ENCODE peak calls at places on chromosome 4, in eight cellular contexts. S is AG10803, X is AG09309, L is thoracic aorta, B is transverse colon, Z is epithelial cell of esophagus, M is stomach, R is fibroblast of the aortic adventitia. N is an unnamed sample.

GRCh38 chr4:23084559-23085248 is 392.0 kb downstream of the GBA3 start:
- DNase-seq in L (no peak), M (no peak), B (no peak), X (no peak), S (no peak), Z (no peak), R (no peak), N (no peak)

GRCh38 chr4:37892641-37893040 is 1.8 kb downstream of the TBC1D1 start:
- DNase-seq in Z (no peak), B (peak; percentile 38), X (no peak), M (no peak), S (no peak), L (no peak), R (no peak), N (no peak)

GRCh38 chr4:70759627-70760026 is 37.9 kb downstream of the RUFY3 start:
- DNase-seq in S (no peak), L (no peak), R (peak; percentile 27), M (no peak), Z (no peak), B (no peak), X (no peak), N (no peak)

GRCh38 chr4:184196730-184197355 is 20.8 kb downstream of the ENPP6 start:
- DNase-seq in M (no peak), L (no peak), R (peak; percentile 10), Z (peak; percentile 1), B (no peak), X (no peak), S (no peak), N (no peak)

GRCh38 chr4:29581469-29581868 is 1138.7 kb upstream of the PCDH7 start:
- DNase-seq in R (peak; percentile 3), Z (no peak), S (no peak), L (no peak), X (peak; percentile 14), B (no peak), M (no peak), N (no peak)

GRCh38 chr4:138665851-138666250 is 349.7 kb upstream of the NOCT start:
- DNase-seq in R (no peak), X (no peak), B (no peak), M (no peak), S (no peak), L (no peak), Z (no peak), N (no peak)

GRCh38 chr4:30754021-30754420 is 33.9 kb downstream of the PCDH7 start:
- DNase-seq in R (peak; percentile 31), S (no peak), Z (peak; percentile 81), M (no peak), L (no peak), X (no peak), B (no peak), N (no peak)

GRCh38 chr4:127151941-127152340 is 480.8 kb upstream of the INTU start:
- DNase-seq in R (no peak), Z (no peak), S (peak; percentile 53), M (no peak), B (no peak), X (no peak), L (no peak), N (no peak)

GRCh38 chr4:101019941-101020401 is 327.4 kb downstream of the PPP3CA start:
- DNase-seq in X (no peak), B (no peak), R (no peak), S (no peak), L (no peak), Z (peak; percentile 74), M (no peak), N (peak; percentile 14)

GRCh38 chr4:152734699-152735050 is 44.9 kb downstream of the TIGD4 start:
- DNase-seq in L (no peak), B (no peak), S (no peak), Z (peak; percentile 21), M (no peak), R (no peak), X (no peak), N (no peak)

GRCh38 chr4:81715335-81715734 is 243.6 kb upstream of the RASGEF1B start:
- DNase-seq in L (no peak), B (no peak), Z (no peak), M (no peak), X (no peak), S (no peak), R (no peak), N (no peak)

GRCh38 chr4:141131738-141132688 is 1.3 kb downstream of the RNF150 start:
- DNase-seq in M (no peak), L (no peak), B (peak; percentile 10), Z (no peak), X (no peak), S (no peak), R (peak; percentile 6), N (no peak)

GRCh38 chr4:139229534-139230039 is 50.4 kb downstream of the MGARP start:
- DNase-seq in L (no peak), B (no peak), R (peak; percentile 84), X (no peak), Z (peak; percentile 70), S (peak; percentile 71), M (no peak), N (peak; percentile 51)

GRCh38 chr4:60579335-60579734 is 620.8 kb upstream of the ADGRL3 start:
- DNase-seq in M (no peak), B (no peak), X (no peak), L (no peak), S (no peak), Z (peak; percentile 73), R (no peak), N (no peak)

GRCh38 chr4:15778742-15779231 is 659 bp downstream of the CD38 start:
- DNase-seq in R (peak; percentile 16), M (no peak), Z (no peak), S (no peak), X (no peak), L (no peak), B (peak; percentile 64), N (no peak)

GRCh38 chr4:37188100-37188499 is 56.4 kb upstream of the NWD2 start:
- DNase-seq in X (no peak), Z (no peak), B (no peak), M (no peak), S (no peak), L (no peak), R (no peak), N (no peak)

GRCh38 chr4:56874166-56874565 is 33.5 kb upstream of the REST start:
- DNase-seq in R (no peak), B (peak; percentile 56), X (no peak), S (no peak), M (no peak), L (no peak), Z (peak; percentile 78), N (no peak)

GRCh38 chr4:56874918-56875317 is 32.8 kb upstream of the REST start:
- DNase-seq in M (no peak), X (no peak), S (peak; percentile 13), L (no peak), Z (no peak), B (no peak), R (peak; percentile 24), N (no peak)

GRCh38 chr4:56870927-56871326 is 36.8 kb upstream of the REST start:
- DNase-seq in L (no peak), Z (no peak), X (peak; percentile 64), B (no peak), R (peak; percentile 68), S (peak; percentile 87), M (no peak), N (peak; percentile 2)

GRCh38 chr4:56876264-56876663 is 31.4 kb upstream of the REST start:
- DNase-seq in X (no peak), B (no peak), M (no peak), L (no peak), R (no peak), Z (no peak), S (no peak), N (no peak)

GRCh38 chr4:56871357-56871993 is 36.2 kb upstream of the REST start:
- DNase-seq in Z (no peak), R (no peak), L (no peak), M (no peak), B (no peak), S (peak; percentile 43), X (no peak), N (no peak)
- TF ChIP-seq CTCF in Z (no peak), R (no peak), L (no peak), M (no peak), B (no peak), S (no peak), X (no peak), N (no peak)

DNA sequence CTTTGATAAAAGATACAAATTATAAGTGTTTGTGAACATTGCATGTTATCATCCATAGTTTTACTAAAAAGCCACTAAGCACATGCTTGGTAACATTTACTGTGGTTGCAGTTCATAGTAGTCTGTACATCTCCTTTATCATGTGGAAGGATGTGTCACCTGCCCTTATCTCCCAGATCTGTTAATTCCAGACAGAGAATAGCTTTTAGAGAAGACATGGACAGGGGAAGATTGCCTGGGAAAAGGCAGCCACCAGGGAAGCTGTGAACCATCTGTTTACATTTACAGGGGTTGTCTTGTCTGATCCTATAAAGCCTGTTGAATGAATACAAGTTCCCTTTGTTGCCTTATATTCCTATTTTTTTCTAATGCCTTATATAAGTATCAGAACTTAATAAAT is 396.0 kb downstream of the FAT4 start:
- DNase-seq in B (no peak), R (no peak), X (no peak), L (no peak), S (no peak), Z (no peak), M (no peak), N (no peak)
- TF ChIP-seq CTCF in B (no peak), R (no peak), X (no peak), L (no peak), S (no peak), Z (no peak), M (no peak), N (no peak)

DNA sequence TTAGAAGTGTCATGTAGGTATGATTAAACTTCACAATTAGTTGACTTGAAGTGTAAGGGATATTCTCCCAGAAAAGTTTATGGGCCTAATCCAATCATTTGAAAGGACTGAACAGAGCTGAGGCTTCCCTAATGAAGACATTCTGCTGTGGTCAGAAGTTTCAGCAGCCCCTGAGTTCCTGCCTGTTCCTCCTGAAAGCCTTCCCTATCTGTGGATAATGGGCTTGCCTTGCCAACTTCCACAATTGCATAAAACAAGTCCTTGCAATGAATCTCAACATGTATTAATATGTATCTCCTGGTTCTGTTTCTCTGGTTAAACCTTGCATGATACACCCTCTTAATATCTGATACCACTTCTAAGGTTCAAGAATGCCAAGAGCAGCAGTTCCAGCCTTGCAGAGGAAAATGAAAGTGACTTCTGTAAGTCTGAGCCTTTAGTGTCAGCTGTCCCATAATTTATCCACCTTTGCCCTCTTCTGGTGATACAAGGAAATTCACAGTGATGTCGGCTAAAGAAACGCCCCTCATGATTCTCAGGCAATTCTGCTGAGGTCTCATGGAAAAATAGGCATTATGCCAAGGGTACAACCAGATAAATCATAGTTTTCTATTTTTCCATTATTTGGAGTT is 172.4 kb upstream of the CXCL13 start:
- DNase-seq in R (peak; percentile 58), S (peak; percentile 12), B (no peak), Z (peak; percentile 61), L (no peak), M (no peak), X (no peak), N (peak; percentile 49)
- TF ChIP-seq CTCF in R (peak; percentile 51), S (peak; percentile 47), B (peak; percentile 57), Z (peak; percentile 67), L (peak; percentile 66), M (peak; percentile 57), X (peak; percentile 41), N (peak; percentile 71)

DNA sequence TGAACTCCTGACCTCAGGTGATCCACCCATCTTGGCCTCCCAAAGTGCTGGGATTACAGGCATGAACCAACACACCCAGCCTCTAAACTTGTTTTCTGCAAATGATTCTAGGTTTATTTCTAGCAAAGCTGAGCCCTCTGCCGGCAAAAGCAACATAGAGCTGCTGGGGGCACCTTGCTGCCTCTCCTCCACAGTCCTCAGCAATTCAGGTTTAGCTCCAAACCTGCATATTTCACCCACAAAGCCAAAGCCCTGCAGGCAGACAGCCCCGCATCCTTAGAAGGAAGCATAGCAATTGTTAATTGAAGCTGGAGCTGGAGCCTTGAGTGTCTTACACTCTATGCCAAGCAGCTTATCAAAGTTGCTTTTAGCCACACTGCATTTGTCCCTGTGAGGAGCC is 24.9 kb upstream of the OCIAD2 start:
- DNase-seq in B (no peak), X (no peak), M (no peak), S (no peak), R (no peak), L (no peak), Z (no peak), N (no peak)
- TF ChIP-seq CTCF in B (no peak), X (peak; percentile 26), M (no peak), S (no peak), R (peak; percentile 17), L (no peak), Z (peak; percentile 31), N (no peak)

N was measured in HFFc6.